ENCODE peak calls at places on chromosomes 3 and 15, in four cellular contexts. One of them, this sample, is unnamed.
A peak's percentile ranks its signal among the peaks of the same experiment; 100 is the strongest.

GRCh38 chr3:122925756-122926155 is 101.8 kb downstream of the SEMA5B start:
- DNase-seq in MM.1S: no peak
- DNase-seq in A549: no peak
- DNase-seq in fibroblast of villous mesenchyme: no peak
- DNase-seq in this sample: no peak

GRCh38 chr3:13021141-13021933 is 51.9 kb downstream of the IQSEC1 start:
- DNase-seq in A549: no peak
- DNase-seq in MM.1S: no peak
- DNase-seq in fibroblast of villous mesenchyme: no peak
- DNase-seq in this sample: no peak

GRCh38 chr3:170488802-170489201 is 70.1 kb downstream of the CLDN11 start:
- DNase-seq in fibroblast of villous mesenchyme: peak; percentile 87
- DNase-seq in A549: no peak
- DNase-seq in MM.1S: no peak
- DNase-seq in this sample: peak; percentile 86

GRCh38 chr3:174441588-174442316 is 417.4 kb upstream of the NAALADL2 start:
- DNase-seq in A549: no peak
- DNase-seq in fibroblast of villous mesenchyme: peak; percentile 23
- DNase-seq in MM.1S: no peak
- DNase-seq in this sample: peak; percentile 91

GRCh38 chr3:66039590-66039887 is 821 bp upstream of the MAGI1 start:
- DNase-seq in fibroblast of villous mesenchyme: peak; percentile 43
- DNase-seq in A549: peak; percentile 35
- DNase-seq in MM.1S: no peak
- DNase-seq in this sample: peak; percentile 40

GRCh38 chr3:150170843-150171513 is 200.3 kb upstream of the PFN2 start:
- DNase-seq in MM.1S: peak; percentile 37
- DNase-seq in fibroblast of villous mesenchyme: no peak
- DNase-seq in A549: no peak
- DNase-seq in this sample: no peak

GRCh38 chr15:76996526-76997401 is 1.8 kb downstream of the PSTPIP1 start:
- DNase-seq in MM.1S: no peak
- DNase-seq in fibroblast of villous mesenchyme: no peak
- DNase-seq in A549: no peak
- DNase-seq in this sample: peak; percentile 24

GRCh38 chr3:162540421-162540820 is 1043.8 kb downstream of the OTOL1 start:
- DNase-seq in A549: no peak
- DNase-seq in fibroblast of villous mesenchyme: peak; percentile 19
- DNase-seq in MM.1S: no peak
- DNase-seq in this sample: no peak

GRCh38 chr3:50146316-50146901 is 8.7 kb upstream of the SEMA3F start:
- DNase-seq in A549: no peak
- DNase-seq in fibroblast of villous mesenchyme: no peak
- DNase-seq in MM.1S: no peak
- DNase-seq in this sample: no peak

GRCh38 chr3:32454731-32455608 is 47.7 kb downstream of the CMTM6 start:
- DNase-seq in MM.1S: no peak
- DNase-seq in fibroblast of villous mesenchyme: no peak
- DNase-seq in A549: no peak
- DNase-seq in this sample: no peak

GRCh38 chr3:101635954-101636798 is 40.8 kb downstream of the ZBTB11 start:
- DNase-seq in fibroblast of villous mesenchyme: peak; percentile 53
- DNase-seq in A549: peak; percentile 50
- DNase-seq in MM.1S: peak; percentile 58
- DNase-seq in this sample: peak; percentile 52

GRCh38 chr3:107847791-107848190 is 243.0 kb downstream of the CD47 start:
- DNase-seq in MM.1S: no peak
- DNase-seq in fibroblast of villous mesenchyme: no peak
- DNase-seq in A549: no peak
- DNase-seq in this sample: no peak

GRCh38 chr3:146180376-146180775 is 19.4 kb upstream of the PLOD2 start:
- DNase-seq in fibroblast of villous mesenchyme: no peak
- DNase-seq in A549: no peak
- DNase-seq in MM.1S: no peak
- DNase-seq in this sample: no peak

GRCh38 chr3:66397745-66398144 is 103.1 kb downstream of the LRIG1 start:
- DNase-seq in MM.1S: no peak
- DNase-seq in A549: no peak
- DNase-seq in fibroblast of villous mesenchyme: peak; percentile 92
- DNase-seq in this sample: peak; percentile 38

GRCh38 chr3:55750525-55750924 is 263.4 kb upstream of the WNT5A start:
- DNase-seq in MM.1S: no peak
- DNase-seq in fibroblast of villous mesenchyme: peak; percentile 34
- DNase-seq in A549: no peak
- DNase-seq in this sample: peak; percentile 31

GRCh38 chr3:65810277-65810676 is 228.4 kb downstream of the MAGI1 start:
- DNase-seq in MM.1S: no peak
- DNase-seq in A549: no peak
- DNase-seq in fibroblast of villous mesenchyme: no peak
- DNase-seq in this sample: no peak

GRCh38 chr15:100769043-100769974 is 110.3 kb upstream of the ALDH1A3 start:
- DNase-seq in fibroblast of villous mesenchyme: no peak
- DNase-seq in MM.1S: no peak
- DNase-seq in A549: no peak
- DNase-seq in this sample: no peak

GRCh38 chr3:76198086-76198485 is 412.7 kb upstream of the ZNF717 start:
- DNase-seq in MM.1S: no peak
- DNase-seq in fibroblast of villous mesenchyme: no peak
- DNase-seq in A549: no peak
- DNase-seq in this sample: no peak

GRCh38 chr15:77457619-77458265 is 37.1 kb downstream of the HMG20A start:
- DNase-seq in MM.1S: peak; percentile 87
- DNase-seq in fibroblast of villous mesenchyme: peak; percentile 73
- DNase-seq in A549: no peak
- DNase-seq in this sample: peak; percentile 52

GRCh38 chr3:133754455-133754854 is 8.3 kb downstream of the TF start:
- DNase-seq in MM.1S: no peak
- DNase-seq in A549: no peak
- DNase-seq in fibroblast of villous mesenchyme: no peak
- DNase-seq in this sample: no peak

GRCh38 chr3:34947849-34948248 is 691.5 kb upstream of the ARPP21 start:
- DNase-seq in MM.1S: no peak
- DNase-seq in fibroblast of villous mesenchyme: no peak
- DNase-seq in A549: no peak
- DNase-seq in this sample: peak; percentile 95

GRCh38 chr3:142609136-142609535 is 12.9 kb downstream of the PLS1 start:
- DNase-seq in A549: no peak
- DNase-seq in fibroblast of villous mesenchyme: no peak
- DNase-seq in MM.1S: no peak
- DNase-seq in this sample: no peak

GRCh38 chr3:108489776-108490175 is 20.6 kb downstream of the MYH15 start:
- DNase-seq in A549: peak; percentile 28
- DNase-seq in MM.1S: peak; percentile 42
- DNase-seq in fibroblast of villous mesenchyme: peak; percentile 56
- DNase-seq in this sample: peak; percentile 79

GRCh38 chr3:71247221-71247947 is 336.1 kb downstream of the FOXP1 start:
- DNase-seq in A549: peak; percentile 49
- DNase-seq in MM.1S: no peak
- DNase-seq in fibroblast of villous mesenchyme: no peak
- DNase-seq in this sample: peak; percentile 37

GRCh38 chr15:76099388-76099787 is 39.6 kb downstream of the TMEM266 start:
- DNase-seq in fibroblast of villous mesenchyme: no peak
- DNase-seq in MM.1S: no peak
- DNase-seq in A549: no peak
- DNase-seq in this sample: no peak

GRCh38 chr3:1469687-1470086 is 376.9 kb downstream of the CNTN6 start:
- DNase-seq in MM.1S: no peak
- DNase-seq in fibroblast of villous mesenchyme: no peak
- DNase-seq in A549: no peak
- DNase-seq in this sample: no peak

GRCh38 chr15:69082556-69082955 is 68.1 kb downstream of the NOX5 start:
- DNase-seq in MM.1S: no peak
- DNase-seq in A549: no peak
- DNase-seq in fibroblast of villous mesenchyme: peak; percentile 48
- DNase-seq in this sample: no peak

GRCh38 chr3:8239718-8240698 is 261.6 kb upstream of the LMCD1 start:
- DNase-seq in MM.1S: peak; percentile 21
- DNase-seq in A549: peak; percentile 35
- DNase-seq in fibroblast of villous mesenchyme: peak; percentile 47
- DNase-seq in this sample: peak; percentile 75

GRCh38 chr3:71050133-71050520 is 533.4 kb downstream of the FOXP1 start:
- DNase-seq in fibroblast of villous mesenchyme: peak; percentile 69
- DNase-seq in A549: no peak
- DNase-seq in MM.1S: no peak
- DNase-seq in this sample: peak; percentile 70

GRCh38 chr3:167565489-167565888 is 88.3 kb downstream of the WDR49 start:
- DNase-seq in fibroblast of villous mesenchyme: no peak
- DNase-seq in A549: no peak
- DNase-seq in MM.1S: no peak
- DNase-seq in this sample: no peak

GRCh38 chr15:29765898-29766537 is 56.2 kb downstream of the TJP1 start:
- DNase-seq in fibroblast of villous mesenchyme: no peak
- DNase-seq in A549: no peak
- DNase-seq in MM.1S: no peak
- DNase-seq in this sample: no peak

GRCh38 chr15:92095691-92096090 is 242.2 kb downstream of the SLCO3A1 start:
- DNase-seq in MM.1S: peak; percentile 68
- DNase-seq in A549: no peak
- DNase-seq in fibroblast of villous mesenchyme: no peak
- DNase-seq in this sample: no peak
- TF ChIP-seq CTCF in MM.1S: no peak
- TF ChIP-seq CTCF in A549: no peak
- TF ChIP-seq CTCF in fibroblast of villous mesenchyme: no peak
- TF ChIP-seq CTCF in this sample: no peak

DNA sequence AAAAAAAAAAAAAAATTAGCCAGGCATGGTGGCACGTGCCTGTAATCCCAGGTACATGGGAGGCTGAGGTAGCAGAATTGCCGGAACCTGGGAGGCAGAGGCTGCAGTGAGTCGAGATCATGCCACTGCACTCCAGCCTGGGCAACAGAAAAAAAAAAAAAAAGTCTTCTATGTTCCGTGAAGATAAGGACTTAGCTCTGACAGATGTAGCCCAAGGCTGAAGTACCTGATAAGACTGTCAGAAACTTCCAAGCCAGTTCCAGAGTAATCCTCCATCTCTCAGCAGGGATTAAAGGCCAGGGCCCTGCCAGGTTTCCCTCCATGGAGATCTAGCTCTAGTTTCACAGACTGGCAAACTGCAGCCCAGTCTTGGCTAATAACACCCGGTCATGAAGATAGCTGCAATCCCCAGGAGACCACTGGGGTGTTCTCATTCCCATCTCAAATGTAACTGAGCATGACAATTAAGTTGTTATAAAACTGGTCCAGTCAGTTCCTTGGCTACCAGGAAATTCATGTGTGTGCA is 8.5 kb downstream of the CDCP1 start:
- DNase-seq in fibroblast of villous mesenchyme: peak; percentile 64
- DNase-seq in A549: no peak
- DNase-seq in MM.1S: no peak
- DNase-seq in this sample: peak; percentile 37
- H3K4me3 ChIP-seq in fibroblast of villous mesenchyme: no peak overlapping the region
- H3K4me3 ChIP-seq in A549: no peak overlapping the region
- H3K4me3 ChIP-seq in MM.1S: no peak overlapping the region
- H3K4me3 ChIP-seq in this sample: no peak overlapping the region

GRCh38 chr3:52236424-52236886 is 2.5 kb downstream of the TWF2 start:
- DNase-seq in A549: no peak
- DNase-seq in fibroblast of villous mesenchyme: no peak
- DNase-seq in MM.1S: no peak
- DNase-seq in this sample: no peak
- TF ChIP-seq CTCF in A549: no peak
- TF ChIP-seq CTCF in fibroblast of villous mesenchyme: no peak
- TF ChIP-seq CTCF in MM.1S: no peak
- TF ChIP-seq CTCF in this sample: no peak

DNA sequence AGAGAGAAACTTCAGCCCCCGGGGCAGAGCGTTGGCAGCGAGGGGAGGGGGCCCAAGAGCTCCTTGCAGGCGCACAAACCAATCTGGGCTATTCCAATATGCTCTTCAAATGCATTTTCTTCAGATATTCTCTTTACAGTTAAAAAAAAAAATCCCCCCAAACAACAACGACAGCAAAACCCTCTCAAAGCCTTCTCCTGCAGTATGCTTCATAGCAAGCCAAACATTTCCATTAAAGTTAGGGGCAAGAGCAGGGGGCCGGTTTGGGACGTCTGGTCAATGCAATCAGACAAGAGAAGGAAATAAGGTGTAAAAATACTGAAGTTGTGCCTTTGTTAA is 237 bp upstream of the CTXND1 start:
- DNase-seq in MM.1S: no peak
- DNase-seq in A549: no peak
- DNase-seq in fibroblast of villous mesenchyme: no peak
- DNase-seq in this sample: no peak
- H3K4me3 ChIP-seq in MM.1S: no peak overlapping the region
- H3K4me3 ChIP-seq in A549: peak overlapping the region; percentile 49
- H3K4me3 ChIP-seq in fibroblast of villous mesenchyme: no peak overlapping the region
- H3K4me3 ChIP-seq in this sample: no peak overlapping the region

DNA sequence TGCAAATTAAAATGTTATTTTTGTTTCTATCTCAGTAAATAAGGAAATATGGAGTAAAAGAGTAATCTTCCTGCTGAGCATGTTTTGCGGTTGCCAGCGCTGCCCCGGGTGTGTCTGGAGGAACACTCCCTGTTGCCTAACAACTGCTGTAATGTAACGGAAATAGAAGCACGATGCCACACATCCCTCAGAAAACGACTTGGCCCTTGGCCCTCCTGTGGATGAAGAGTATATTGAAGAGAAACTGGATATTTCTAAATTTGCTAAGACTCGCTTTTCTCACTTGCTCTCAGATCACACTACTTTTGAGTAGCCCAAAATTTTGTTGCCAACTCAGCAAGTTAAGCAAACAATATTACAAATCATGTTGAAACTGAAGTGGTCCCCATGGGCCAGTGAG is 18.9 kb downstream of the CX3CR1 start:
- DNase-seq in A549: peak; percentile 75
- DNase-seq in MM.1S: peak; percentile 89
- DNase-seq in fibroblast of villous mesenchyme: peak; percentile 93
- DNase-seq in this sample: peak; percentile 94
- TF ChIP-seq CTCF in A549: peak; percentile 35
- TF ChIP-seq CTCF in MM.1S: peak; percentile 53
- TF ChIP-seq CTCF in fibroblast of villous mesenchyme: peak; percentile 48
- TF ChIP-seq CTCF in this sample: peak; percentile 56

GRCh38 chr3:45596290-45596791 is 1.8 kb downstream of the LIMD1 start:
- DNase-seq in fibroblast of villous mesenchyme: no peak
- DNase-seq in MM.1S: peak; percentile 50
- DNase-seq in A549: no peak
- DNase-seq in this sample: no peak

GRCh38 chr3:45597581-45597980 is 3.0 kb downstream of the LIMD1 start:
- DNase-seq in A549: no peak
- DNase-seq in fibroblast of villous mesenchyme: no peak
- DNase-seq in MM.1S: no peak
- DNase-seq in this sample: no peak

GRCh38 chr3:45595364-45596154 is 1.0 kb downstream of the LIMD1 start:
- DNase-seq in A549: no peak
- DNase-seq in MM.1S: no peak
- DNase-seq in fibroblast of villous mesenchyme: no peak
- DNase-seq in this sample: no peak

GRCh38 chr3:45599424-45599886 is 4.9 kb downstream of the LIMD1 start:
- DNase-seq in A549: no peak
- DNase-seq in MM.1S: no peak
- DNase-seq in fibroblast of villous mesenchyme: no peak
- DNase-seq in this sample: no peak

GRCh38 chr3:45597166-45597565 is 2.6 kb downstream of the LIMD1 start:
- DNase-seq in A549: no peak
- DNase-seq in MM.1S: no peak
- DNase-seq in fibroblast of villous mesenchyme: peak; percentile 51
- DNase-seq in this sample: peak; percentile 25
- H3K4me3 ChIP-seq in A549: peak overlapping the region; percentile 63
- H3K4me3 ChIP-seq in MM.1S: peak overlapping the region; percentile 89
- H3K4me3 ChIP-seq in fibroblast of villous mesenchyme: peak overlapping the region; percentile 73
- H3K4me3 ChIP-seq in this sample: peak overlapping the region; percentile 21

This sample was measured in fibroblast of pulmonary artery.